ENCODE peak calls at places on chromosomes 11 and 22, in four cellular contexts. One of them, this sample, is unnamed.

GRCh38 chr11:444397-445144 is 2.8 kb upstream of the ANO9 start:
- DNase-seq in AG09309: no peak
- DNase-seq in stimulated activated CD8-positive, alpha-beta memory T cell treated with anti-CD3 and anti-CD28 coated beads, Interleukin-7, amount 100 ng/mL, for 1 hour: no peak
- DNase-seq in brain pericyte: no peak
- DNase-seq in this sample: peak; percentile 22

GRCh38 chr22:48751539-48752437 is 1075.9 kb downstream of the BRD1 start:
- DNase-seq in AG09309: no peak
- DNase-seq in stimulated activated CD8-positive, alpha-beta memory T cell treated with anti-CD3 and anti-CD28 coated beads, Interleukin-7, amount 100 ng/mL, for 1 hour: no peak
- DNase-seq in brain pericyte: no peak
- DNase-seq in this sample: no peak

GRCh38 chr11:119373917-119374631 is 7.4 kb downstream of the USP2 start:
- DNase-seq in AG09309: peak; percentile 33
- DNase-seq in stimulated activated CD8-positive, alpha-beta memory T cell treated with anti-CD3 and anti-CD28 coated beads, Interleukin-7, amount 100 ng/mL, for 1 hour: no peak
- DNase-seq in brain pericyte: no peak
- DNase-seq in this sample: peak; percentile 75

GRCh38 chr22:50141462-50141861 is 29.1 kb upstream of the PANX2 start:
- DNase-seq in AG09309: no peak
- DNase-seq in stimulated activated CD8-positive, alpha-beta memory T cell treated with anti-CD3 and anti-CD28 coated beads, Interleukin-7, amount 100 ng/mL, for 1 hour: no peak
- DNase-seq in brain pericyte: no peak
- DNase-seq in this sample: no peak

GRCh38 chr22:41564563-41564962 is 3.8 kb downstream of the CSDC2 start:
- DNase-seq in AG09309: no peak
- DNase-seq in stimulated activated CD8-positive, alpha-beta memory T cell treated with anti-CD3 and anti-CD28 coated beads, Interleukin-7, amount 100 ng/mL, for 1 hour: no peak
- DNase-seq in brain pericyte: no peak
- DNase-seq in this sample: peak; percentile 46

GRCh38 chr11:115391598-115391997 is 112.6 kb downstream of the CADM1 start:
- DNase-seq in AG09309: no peak
- DNase-seq in stimulated activated CD8-positive, alpha-beta memory T cell treated with anti-CD3 and anti-CD28 coated beads, Interleukin-7, amount 100 ng/mL, for 1 hour: no peak
- DNase-seq in brain pericyte: no peak
- DNase-seq in this sample: peak; percentile 31

GRCh38 chr22:41382098-41382578 is 396 bp downstream of the TEF start:
- DNase-seq in AG09309: no peak
- DNase-seq in stimulated activated CD8-positive, alpha-beta memory T cell treated with anti-CD3 and anti-CD28 coated beads, Interleukin-7, amount 100 ng/mL, for 1 hour: peak; percentile 14
- DNase-seq in brain pericyte: no peak
- DNase-seq in this sample: no peak

GRCh38 chr11:83689062-83689461 is 402.9 kb upstream of the CCDC90B start:
- DNase-seq in AG09309: no peak
- DNase-seq in stimulated activated CD8-positive, alpha-beta memory T cell treated with anti-CD3 and anti-CD28 coated beads, Interleukin-7, amount 100 ng/mL, for 1 hour: no peak
- DNase-seq in brain pericyte: no peak
- DNase-seq in this sample: no peak

GRCh38 chr11:11748706-11749365 is 92.9 kb upstream of the USP47 start:
- DNase-seq in AG09309: peak; percentile 3
- DNase-seq in stimulated activated CD8-positive, alpha-beta memory T cell treated with anti-CD3 and anti-CD28 coated beads, Interleukin-7, amount 100 ng/mL, for 1 hour: no peak
- DNase-seq in brain pericyte: no peak
- DNase-seq in this sample: peak; percentile 41

GRCh38 chr11:95556342-95557151 is 233.0 kb downstream of the FAM76B start:
- DNase-seq in AG09309: peak; percentile 66
- DNase-seq in stimulated activated CD8-positive, alpha-beta memory T cell treated with anti-CD3 and anti-CD28 coated beads, Interleukin-7, amount 100 ng/mL, for 1 hour: no peak
- DNase-seq in brain pericyte: peak; percentile 77
- DNase-seq in this sample: peak; percentile 49